ENCODE peak calls at places on chromosomes 12 and 14, in five cellular contexts. One of them, this sample, is unnamed.
A peak's percentile ranks its signal among the peaks of the same experiment; 100 is the strongest.

GRCh38 chr12:106044773-106045172 is 94.0 kb downstream of the NUAK1 start:
- DNase-seq in nucleus accumbens: no peak
- DNase-seq in SW 1271: no peak
- DNase-seq in left ventricle myocardium inferior: no peak
- DNase-seq in non-pigmented ciliary epithelial cell: peak; percentile 36
- DNase-seq in this sample: no peak

GRCh38 chr14:70857499-70857895 is 48.2 kb upstream of the MAP3K9 start:
- DNase-seq in nucleus accumbens: no peak
- DNase-seq in SW 1271: no peak
- DNase-seq in left ventricle myocardium inferior: no peak
- DNase-seq in non-pigmented ciliary epithelial cell: no peak
- DNase-seq in this sample: no peak

GRCh38 chr12:16609140-16609539 is 3.2 kb upstream of the LMO3 start:
- DNase-seq in nucleus accumbens: no peak
- DNase-seq in SW 1271: no peak
- DNase-seq in left ventricle myocardium inferior: no peak
- DNase-seq in non-pigmented ciliary epithelial cell: no peak
- DNase-seq in this sample: no peak

GRCh38 chr14:58298477-58298879 is at the start of gene ARID4A:
- DNase-seq in nucleus accumbens: no peak
- DNase-seq in SW 1271: no peak
- DNase-seq in left ventricle myocardium inferior: peak; percentile 83
- DNase-seq in non-pigmented ciliary epithelial cell: no peak
- DNase-seq in this sample: peak; percentile 92

GRCh38 chr12:43795716-43796282 is 10.3 kb downstream of the TWF1 start:
- DNase-seq in nucleus accumbens: no peak
- DNase-seq in SW 1271: no peak
- DNase-seq in left ventricle myocardium inferior: no peak
- DNase-seq in non-pigmented ciliary epithelial cell: no peak
- DNase-seq in this sample: no peak

GRCh38 chr14:93880025-93880820 is 46.9 kb upstream of the FAM181A start:
- DNase-seq in nucleus accumbens: no peak
- DNase-seq in SW 1271: no peak
- DNase-seq in left ventricle myocardium inferior: no peak
- DNase-seq in non-pigmented ciliary epithelial cell: no peak
- DNase-seq in this sample: no peak

GRCh38 chr12:124236651-124237050 is 58.2 kb upstream of the RFLNA start:
- DNase-seq in nucleus accumbens: no peak
- DNase-seq in SW 1271: peak; percentile 94
- DNase-seq in left ventricle myocardium inferior: no peak
- DNase-seq in non-pigmented ciliary epithelial cell: peak; percentile 80
- DNase-seq in this sample: no peak

GRCh38 chr12:64801381-64801780 is 23.1 kb upstream of the TBC1D30 start:
- DNase-seq in nucleus accumbens: no peak
- DNase-seq in SW 1271: peak; percentile 37
- DNase-seq in left ventricle myocardium inferior: no peak
- DNase-seq in non-pigmented ciliary epithelial cell: no peak
- DNase-seq in this sample: no peak

GRCh38 chr12:55743131-55743921 is 404 bp downstream of the GDF11 start:
- DNase-seq in nucleus accumbens: no peak
- DNase-seq in SW 1271: peak; percentile 61
- DNase-seq in left ventricle myocardium inferior: peak; percentile 45
- DNase-seq in non-pigmented ciliary epithelial cell: no peak
- DNase-seq in this sample: peak; percentile 47

GRCh38 chr12:99146730-99147129 is 500.8 kb upstream of the GARIN6 start:
- DNase-seq in nucleus accumbens: no peak
- DNase-seq in SW 1271: no peak
- DNase-seq in left ventricle myocardium inferior: no peak
- DNase-seq in non-pigmented ciliary epithelial cell: no peak
- DNase-seq in this sample: no peak

GRCh38 chr12:114004402-114004801 is 38.3 kb upstream of the RBM19 start:
- DNase-seq in nucleus accumbens: no peak
- DNase-seq in SW 1271: no peak
- DNase-seq in left ventricle myocardium inferior: no peak
- DNase-seq in non-pigmented ciliary epithelial cell: no peak
- DNase-seq in this sample: no peak